ENCODE peak calls at places on chromosomes 12 and 14, in six cellular contexts. E is mesenchymal stem cell, L is colonic mucosa, P is lower lobe of right lung, V is suprapubic skin, Z is esophagus muscularis mucosa. N is an unnamed sample. For H3K4me1, the result is how much of the 10 kb centered on the place peaks cover.

GRCh38 chr14:41642402-41643195 is 35.9 kb downstream of the LRFN5 start:
- DNase-seq in E (no peak), L (no peak), P (no peak), V (no peak), Z (no peak), N (no peak)

GRCh38 chr14:58283730-58284129 is 14.6 kb upstream of the ARID4A start:
- DNase-seq in E (no peak), L (no peak), P (no peak), V (no peak), Z (no peak), N (no peak)

GRCh38 chr12:46517579-46517962 is 145.0 kb upstream of the SLC38A2 start:
- DNase-seq in E (no peak), L (no peak), P (no peak), V (no peak), Z (no peak), N (no peak)

GRCh38 chr14:24085215-24085614 is 8.9 kb upstream of the PCK2 start:
- DNase-seq in E (no peak), L (no peak), P (no peak), V (no peak), Z (no peak), N (no peak)

GRCh38 chr12:125528300-125528699 is 463.1 kb downstream of the AACS start:
- DNase-seq in E (no peak), L (no peak), P (no peak), V (no peak), Z (no peak), N (no peak)

GRCh38 chr12:51517800-51518199 is 73.2 kb upstream of the SCN8A start:
- DNase-seq in E (no peak), L (no peak), P (no peak), V (no peak), Z (no peak), N (no peak)

GRCh38 chr12:121132601-121133481 is at the start of gene P2RX7:
- DNase-seq in E (peak), L (peak), P (peak), V (peak), Z (peak), N (peak)

GRCh38 chr12:89181271-89181920 is 170.9 kb downstream of the DUSP6 start:
- DNase-seq in E (peak), L (no peak), P (no peak), V (no peak), Z (no peak), N (no peak)

GRCh38 chr12:93115646-93116045 is 186.6 kb upstream of the EEA1 start:
- DNase-seq in E (no peak), L (peak), P (no peak), V (no peak), Z (no peak), N (no peak)

GRCh38 chr12:93116632-93117031 is 187.5 kb upstream of the EEA1 start:
- DNase-seq in E (no peak), L (no peak), P (peak), V (no peak), Z (no peak), N (no peak)

GRCh38 chr12:93111791-93112208 is 182.7 kb upstream of the EEA1 start:
- DNase-seq in E (no peak), L (no peak), P (no peak), V (no peak), Z (no peak), N (no peak)

GRCh38 chr12:93115198-93115601 is 186.1 kb upstream of the EEA1 start:
- DNase-seq in E (no peak), L (no peak), P (no peak), V (no peak), Z (no peak), N (no peak)

GRCh38 chr12:93113317-93114006 is 184.4 kb upstream of the EEA1 start:
- DNase-seq in E (peak), L (no peak), P (no peak), V (no peak), Z (no peak), N (no peak)
- H3K27ac ChIP-seq in E (no peak), L (no peak), P (no peak), V (no peak), Z (peak), N (no peak)

GRCh38 chr14:74940956-74941565 is 14.3 kb downstream of the PGF start:
- DNase-seq in E (no peak), L (no peak), P (no peak), V (no peak), Z (no peak), N (no peak)
- H3K4me1 ChIP-seq in E (under half), L (under half), P (under half), V (under half), Z (under half), N (under half)

DNA sequence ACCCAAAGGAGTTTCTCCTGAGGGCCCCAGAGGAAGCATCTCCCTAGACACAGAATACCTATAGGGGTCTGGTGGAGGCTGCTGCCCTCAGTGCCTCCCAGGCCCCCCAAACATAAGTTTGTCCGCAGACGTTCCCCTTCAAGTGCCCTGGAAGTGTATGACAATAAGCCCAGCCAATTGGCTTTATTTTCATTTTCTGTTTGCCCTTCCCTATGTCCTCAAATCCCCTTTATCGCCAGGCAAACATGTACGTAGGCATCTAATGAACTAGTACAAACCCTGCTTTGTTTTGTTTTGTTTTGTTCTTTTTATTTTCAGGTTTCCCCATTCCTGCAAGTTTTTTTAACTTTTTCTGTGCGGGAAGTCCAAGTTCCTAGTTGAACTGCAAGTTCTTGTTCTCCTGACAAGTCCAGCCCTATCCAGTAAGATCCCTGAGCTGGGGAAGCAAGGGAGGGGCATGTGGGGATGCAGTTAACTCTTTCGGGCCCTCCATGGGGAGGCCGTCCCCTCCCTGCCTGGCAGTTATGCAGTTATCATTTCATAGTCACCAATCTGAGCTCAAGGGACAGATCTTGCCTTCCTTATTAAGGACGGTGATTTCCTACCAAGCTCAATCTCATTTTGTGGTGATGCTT is 141.9 kb downstream of the KCNA5 start:
- DNase-seq in E (no peak), L (no peak), P (no peak), V (no peak), Z (no peak), N (no peak)
- H3K4me3 ChIP-seq in E (peak), L (no peak), P (peak), V (peak), Z (peak), N (no peak)

DNA sequence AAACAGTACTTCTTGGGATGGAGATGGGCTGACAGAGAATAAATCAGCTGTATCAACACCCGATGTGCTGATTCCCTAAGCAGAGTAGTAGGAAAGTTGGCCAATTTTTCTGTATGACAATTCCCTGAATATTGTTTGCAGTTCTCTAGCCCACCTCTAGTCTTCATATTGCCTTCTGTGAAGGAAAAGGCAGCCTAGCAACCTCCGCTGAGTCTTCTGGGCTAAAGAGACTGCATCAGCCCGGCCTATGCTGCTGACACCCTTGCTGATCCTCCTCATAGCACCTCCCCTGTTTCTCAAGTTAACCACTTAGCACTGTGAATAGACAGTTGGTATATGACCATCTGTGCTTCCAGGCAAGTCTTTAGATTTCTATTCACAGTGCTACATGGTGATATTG is 161.1 kb upstream of the EGLN3 start:
- DNase-seq in E (no peak), L (no peak), P (no peak), V (no peak), Z (no peak), N (no peak)
- H3K27ac ChIP-seq in E (no peak), L (no peak), P (no peak), V (no peak), Z (no peak), N (no peak)